ENCODE peak calls at places on chromosomes 12 and 14, in five cellular contexts. J is GM12878, I is K562, F is HepG2, Y is H1. V is an unnamed sample.

GRCh38 chr12:52139579-52140062 is 52.2 kb downstream of the KRT80 start:
- DNase-seq in Y (no peak), J (no peak), I (peak), F (no peak), V (peak)

GRCh38 chr14:24299255-24300191 is at the start of the genes DHRS1 and NOP9:
- DNase-seq in Y (peak), J (peak), I (peak), F (peak), V (peak)

GRCh38 chr12:25958254-25959068 is at the start of gene RASSF8:
- DNase-seq in J (no peak), I (peak), F (peak), Y (no peak), V (peak)

GRCh38 chr14:84085493-84085892 is 1444.5 kb upstream of the FLRT2 start:
- DNase-seq in J (no peak), Y (no peak), F (no peak), I (no peak), V (no peak)

GRCh38 chr14:63993992-63994391 is 141.2 kb downstream of the SYNE2 start:
- DNase-seq in J (no peak), Y (no peak), I (no peak), F (no peak), V (peak)

GRCh38 chr12:62618319-62618718 is 151.7 kb downstream of the MON2 start:
- DNase-seq in Y (no peak), I (no peak), F (no peak), J (no peak), V (no peak)

GRCh38 chr12:15688202-15688736 is 100.9 kb downstream of the EPS8 start:
- DNase-seq in Y (no peak), J (no peak), F (no peak), I (peak), V (peak)

GRCh38 chr14:75910048-75910447 is 71.7 kb downstream of the TGFB3 start:
- DNase-seq in J (no peak), I (no peak), F (no peak), Y (no peak), V (no peak)

GRCh38 chr14:77559381-77559780 is 57.1 kb downstream of the SPTLC2 start:
- DNase-seq in Y (no peak), J (no peak), F (no peak), I (no peak), V (no peak)

GRCh38 chr12:51862947-51863346 is 14.4 kb upstream of the FIGNL2 start:
- DNase-seq in Y (no peak), F (no peak), I (no peak), J (no peak), V (peak)

GRCh38 chr12:49902399-49903350 is 1.0 kb downstream of the FAIM2 start:
- DNase-seq in I (peak), J (no peak), Y (no peak), F (no peak), V (peak)

GRCh38 chr12:40819427-40820108 is 127.3 kb downstream of the CNTN1 start:
- DNase-seq in Y (peak), J (no peak), F (no peak), I (no peak), V (peak)

GRCh38 chr14:70955543-70956480 is 48.6 kb downstream of the PCNX1 start:
- DNase-seq in Y (no peak), I (peak), J (no peak), F (peak), V (peak)

GRCh38 chr12:116015525-116015924 is 262.0 kb downstream of the MED13L start:
- DNase-seq in I (peak), Y (no peak), F (peak), J (no peak), V (peak)

GRCh38 chr14:23056257-23056955 is 914 bp downstream of the CDH24 start:
- DNase-seq in Y (no peak), I (peak), F (peak), J (no peak), V (peak)

GRCh38 chr14:68541128-68541896 is 251.6 kb downstream of the ZFP36L1 start:
- DNase-seq in Y (no peak), I (no peak), F (no peak), J (no peak), V (no peak)

GRCh38 chr14:69703047-69704046 is 63.6 kb upstream of the SRSF5 start:
- DNase-seq in I (no peak), F (peak), J (no peak), Y (no peak), V (no peak)

GRCh38 chr14:95413289-95414215 is 93.8 kb upstream of the CLMN start:
- DNase-seq in I (no peak), F (no peak), J (no peak), Y (no peak), V (no peak)

GRCh38 chr12:58930770-58931324 is 10.5 kb upstream of the LRIG3 start:
- DNase-seq in F (no peak), I (no peak), J (no peak), Y (no peak), V (no peak)

GRCh38 chr12:66804555-66804954 is 125.7 kb upstream of the GRIP1 start:
- DNase-seq in Y (no peak), I (no peak), F (no peak), J (no peak), V (peak)

GRCh38 chr12:51118706-51119105 is 35.3 kb upstream of the CSRNP2 start:
- DNase-seq in I (no peak), F (no peak), Y (no peak), J (no peak), V (no peak)

GRCh38 chr12:109864916-109865315 is 15.4 kb downstream of the GLTP start:
- DNase-seq in Y (no peak), I (no peak), J (no peak), F (no peak), V (peak)

GRCh38 chr12:69688496-69689427 is 10.3 kb downstream of the BEST3 start:
- DNase-seq in Y (peak), I (peak), F (peak), J (no peak), V (peak)

GRCh38 chr12:106481246-106481645 is 101.6 kb upstream of the RFX4 start:
- DNase-seq in F (no peak), J (no peak), Y (no peak), I (no peak), V (no peak)
- TF ChIP-seq CREB1 in F (no peak), J (no peak), Y (no peak), I (no peak), V (no peak)

GRCh38 chr14:58298880-58299664 is 717 bp downstream of the ARID4A start:
- DNase-seq in J (no peak), Y (no peak), F (no peak), I (peak), V (peak)
- H3K4me2 ChIP-seq in J (peak), Y (peak), F (peak), I (peak), V (peak)

GRCh38 chr14:61560323-61560722 is 135.0 kb upstream of the HIF1A start:
- DNase-seq in Y (no peak), F (peak), I (no peak), J (no peak), V (no peak)
- TF ChIP-seq CTCF in Y (no peak), F (no peak), I (no peak), J (no peak), V (no peak)

DNA sequence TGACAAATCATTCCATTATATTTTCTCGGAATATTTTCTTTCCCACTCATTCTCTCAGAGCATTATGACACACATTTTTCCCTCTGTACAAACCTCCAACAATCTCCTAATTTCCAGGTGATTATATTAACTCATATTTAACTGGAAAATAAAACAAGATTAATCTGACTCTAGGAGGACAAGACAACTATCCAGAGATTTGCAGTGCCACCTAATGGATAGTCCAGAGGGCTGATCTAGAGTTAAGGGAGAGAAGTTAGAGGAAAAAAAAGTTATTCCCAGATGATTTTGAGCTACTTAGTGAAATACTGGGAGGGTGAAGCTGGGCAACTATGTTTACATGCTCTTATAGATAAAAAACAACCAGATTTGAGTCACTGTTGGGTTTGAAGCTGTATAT is 161.7 kb downstream of the ALX1 start:
- DNase-seq in F (peak), J (no peak), I (no peak), Y (no peak), V (no peak)
- TF ChIP-seq CREB1 in F (no peak), J (no peak), I (no peak), Y (no peak), V (no peak)

GRCh38 chr14:102063092-102063807 is 23.6 kb downstream of the HSP90AA1 start:
- DNase-seq in I (peak), F (peak), Y (no peak), J (peak), V (peak)
- H3K4me2 ChIP-seq in I (peak), F (peak), Y (no peak), J (no peak), V (peak)

GRCh38 chr14:38285962-38286361 is 30.1 kb upstream of the CLEC14A start:
- DNase-seq in J (no peak), Y (no peak), I (no peak), F (no peak), V (no peak)

GRCh38 chr14:38279556-38279955 is 23.7 kb upstream of the CLEC14A start:
- DNase-seq in Y (no peak), J (no peak), I (no peak), F (no peak), V (no peak)

GRCh38 chr14:38286481-38286880 is 30.6 kb upstream of the CLEC14A start:
- DNase-seq in F (no peak), I (no peak), J (no peak), Y (no peak), V (no peak)

GRCh38 chr14:38278035-38278434 is 22.1 kb upstream of the CLEC14A start:
- DNase-seq in J (no peak), Y (no peak), F (no peak), I (no peak), V (no peak)

GRCh38 chr14:38282941-38283340 is 27.0 kb upstream of the CLEC14A start:
- DNase-seq in I (no peak), F (no peak), Y (no peak), J (no peak), V (no peak)
- TF ChIP-seq CTCF in I (no peak), F (no peak), Y (no peak), J (no peak), V (no peak)

GRCh38 chr12:27583057-27583797 is 59.2 kb downstream of the PPFIBP1 start:
- DNase-seq in I (no peak), Y (no peak), F (no peak), J (no peak), V (no peak)
- TF ChIP-seq CREB1 in I (no peak), Y (no peak), F (no peak), J (no peak), V (no peak)

DNA sequence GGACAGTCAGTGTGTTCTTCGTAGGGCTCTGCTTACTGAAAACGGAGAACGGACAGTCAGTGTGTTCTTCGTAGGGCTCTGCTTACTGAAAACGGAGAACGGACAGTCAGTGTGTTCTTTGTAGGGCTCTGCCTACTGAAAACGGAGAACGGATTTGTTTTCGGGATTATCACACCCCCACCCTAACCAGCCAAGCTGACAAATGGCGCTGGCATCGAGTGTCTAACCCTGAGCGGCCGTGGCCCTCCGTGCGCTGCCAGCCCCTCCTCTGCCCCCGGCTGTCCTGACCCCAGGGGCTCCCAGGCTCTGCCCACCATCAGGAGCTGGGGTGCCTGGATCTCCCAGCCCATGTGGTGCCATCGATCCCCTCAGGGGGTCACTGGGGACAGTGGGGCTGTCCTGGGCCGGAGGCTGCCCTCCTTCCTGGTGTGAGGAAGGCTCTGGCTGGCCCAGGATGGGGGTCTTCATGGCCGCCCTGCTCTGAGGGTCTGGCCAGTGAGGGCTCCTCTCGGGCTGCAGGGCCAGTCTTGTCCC is 57.3 kb downstream of the FBRSL1 start:
- DNase-seq in I (no peak), F (no peak), J (no peak), Y (no peak), V (no peak)
- H3K4me2 ChIP-seq in I (no peak), F (no peak), J (no peak), Y (no peak), V (no peak)

GRCh38 chr12:53599579-53599978 is 26.6 kb downstream of the ATF7 start:
- DNase-seq in Y (no peak), I (no peak), F (no peak), J (no peak), V (no peak)
- TF ChIP-seq CTCF in Y (no peak), I (peak), F (no peak), J (no peak), V (no peak)

GRCh38 chr12:104280703-104281458 is 22.7 kb upstream of the EID3 start:
- DNase-seq in I (peak), Y (no peak), F (peak), J (no peak), V (no peak)
- TF ChIP-seq CREB1 in I (no peak), Y (no peak), F (no peak), J (no peak), V (no peak)

V was measured in GM23338.